ENCODE peak calls at places on chromosome 14, in nine cellular contexts. T is kidney, J is astrocyte of the spinal cord, E is lower leg skin, A is foreskin keratinocyte, U is substantia nigra, N is GOT3, P is T-helper 1 cell, V is GM12891. M is an unnamed sample.

GRCh38 chr14:63901434-63902085 is 48.8 kb downstream of the SYNE2 start:
- DNase-seq in T (no peak), J (peak), E (no peak), A (no peak), U (no peak), N (no peak), P (no peak), V (no peak), M (no peak)

GRCh38 chr14:72701610-72702009 is 192.3 kb downstream of the DPF3 start:
- DNase-seq in T (no peak), J (no peak), E (peak), A (no peak), U (no peak), N (no peak), P (no peak), V (no peak), M (no peak)

GRCh38 chr14:22390824-22391461 is 198.1 kb downstream of the DAD1 start:
- DNase-seq in T (no peak), J (no peak), E (no peak), A (peak), U (no peak), N (no peak), P (no peak), V (no peak), M (no peak)

GRCh38 chr14:31036552-31036951 is 10.4 kb upstream of the STRN3 start:
- DNase-seq in T (no peak), J (no peak), E (no peak), A (no peak), U (no peak), N (no peak), P (no peak), V (no peak), M (no peak)

GRCh38 chr14:104993808-104994591 is 8.4 kb downstream of the CLBA1 start:
- DNase-seq in T (no peak), J (no peak), E (no peak), A (no peak), U (no peak), N (no peak), P (no peak), V (no peak), M (no peak)

GRCh38 chr14:51604078-51604477 is 47.6 kb upstream of the FRMD6 start:
- DNase-seq in T (no peak), J (peak), E (no peak), A (peak), U (no peak), N (no peak), P (no peak), V (no peak), M (no peak)

GRCh38 chr14:105864651-105865265 is 338.4 kb downstream of the TMEM121 start:
- DNase-seq in T (peak), J (no peak), E (no peak), A (no peak), U (no peak), N (no peak), P (no peak), V (no peak), M (no peak)

GRCh38 chr14:73142216-73142615 is 5.9 kb downstream of the PSEN1 start:
- DNase-seq in T (no peak), J (no peak), E (no peak), A (no peak), U (no peak), N (no peak), P (no peak), V (no peak), M (no peak)

GRCh38 chr14:89427426-89428162 is 10.6 kb upstream of the FOXN3 start:
- DNase-seq in T (no peak), J (no peak), E (no peak), A (no peak), U (no peak), N (no peak), P (no peak), V (no peak), M (no peak)

GRCh38 chr14:24705840-24706239 is 71.8 kb upstream of the GZMB start:
- DNase-seq in T (no peak), J (no peak), E (no peak), A (no peak), U (no peak), N (no peak), P (no peak), V (peak), M (no peak)

GRCh38 chr14:59283380-59283779 is 94.9 kb downstream of the DAAM1 start:
- DNase-seq in T (no peak), J (peak), E (no peak), A (no peak), U (no peak), N (no peak), P (no peak), V (no peak), M (no peak)

M was measured in activated gamma-delta T cell treated with anti-CD3 and anti-CD28 coated beads, Interleukin-2, amount 50 U/mL, for 16 hours.